ENCODE peak calls at places on chromosomes 12 and 14, in five cellular contexts. X, T, P, R and S are unnamed samples.

GRCh38 chr12:6276247-6276887 is 34.1 kb upstream of the PLEKHG6 start:
- DNase-seq in R (no peak), P (no peak), T (no peak), X (no peak), S (no peak)

GRCh38 chr14:89365071-89365801 is 51.8 kb downstream of the FOXN3 start:
- DNase-seq in R (peak; percentile 59), P (no peak), X (no peak), T (no peak), S (no peak)

GRCh38 chr12:45268672-45269406 is 52.9 kb downstream of the ANO6 start:
- DNase-seq in X (peak; percentile 96), T (peak; percentile 95), P (peak; percentile 94), R (peak; percentile 50), S (no peak)

GRCh38 chr14:23130875-23131274 is 11.8 kb upstream of the CEBPE start:
- DNase-seq in X (peak; percentile 38), R (no peak), T (no peak), P (no peak), S (no peak)

GRCh38 chr14:96088911-96089310 is 49.7 kb downstream of the C14orf132 start:
- DNase-seq in P (no peak), X (no peak), T (no peak), R (no peak), S (no peak)

GRCh38 chr12:56206373-56207166 is 15.2 kb downstream of the RNF41 start:
- DNase-seq in P (peak; percentile 31), X (peak; percentile 67), R (peak; percentile 65), T (peak; percentile 64), S (peak; percentile 52)

GRCh38 chr12:90502070-90502469 is 452.9 kb downstream of the CCER1 start:
- DNase-seq in P (no peak), R (no peak), T (no peak), X (no peak), S (no peak)

GRCh38 chr12:60977966-60978365 is 1282.2 kb upstream of the USP15 start:
- DNase-seq in R (no peak), P (no peak), T (peak; percentile 24), X (no peak), S (no peak)

GRCh38 chr12:68904351-68904982 is 28.5 kb downstream of the CPM start:
- DNase-seq in T (no peak), X (no peak), R (no peak), P (no peak), S (no peak)

GRCh38 chr12:117134059-117134458 is 34.8 kb upstream of the TESC start:
- DNase-seq in X (no peak), R (no peak), P (no peak), T (no peak), S (no peak)

GRCh38 chr12:2692156-2692555 is 102.6 kb upstream of the FKBP4 start:
- DNase-seq in X (no peak), P (no peak), T (no peak), R (no peak), S (no peak)

GRCh38 chr12:91094036-91094660 is 17.1 kb downstream of the LUM start:
- DNase-seq in X (peak; percentile 45), R (no peak), T (peak; percentile 17), P (no peak), S (no peak)

GRCh38 chr12:111645433-111645832 is 40.3 kb downstream of the BRAP start:
- DNase-seq in R (no peak), X (no peak), T (peak; percentile 70), P (peak; percentile 87), S (no peak)

GRCh38 chr14:62592877-62593276 is 452.4 kb downstream of the KCNH5 start:
- DNase-seq in T (peak; percentile 34), P (peak; percentile 11), R (no peak), X (no peak), S (no peak)

DNA sequence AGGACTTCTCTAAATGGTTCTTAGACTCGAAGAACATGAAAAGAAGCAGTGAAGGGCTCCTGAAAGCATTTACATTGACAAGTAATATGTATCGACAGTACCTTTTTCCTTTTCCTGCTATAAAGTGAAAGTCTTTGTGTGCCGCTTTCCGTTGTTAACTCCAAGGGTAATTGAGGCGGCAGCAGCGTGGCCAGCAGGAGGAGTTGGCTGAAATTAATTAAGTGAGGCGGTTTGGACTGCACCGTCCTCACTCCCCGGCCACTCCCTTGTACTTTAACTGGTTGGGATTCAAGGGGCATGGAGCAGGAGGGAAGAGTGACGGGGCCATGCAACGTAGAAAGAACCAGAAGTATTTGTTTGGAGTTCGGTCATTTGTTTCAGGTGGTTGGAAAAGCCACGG is 34.3 kb upstream of the OTX2 start:
- DNase-seq in T (no peak), R (no peak), P (no peak), X (no peak), S (no peak)
- TF ChIP-seq CTCF in T (no peak), R (no peak), P (no peak), X (no peak), S (no peak)

GRCh38 chr12:27844427-27845090 is 64.5 kb upstream of the MANSC4 start:
- DNase-seq in T (no peak), X (peak; percentile 57), P (peak; percentile 31), R (no peak), S (no peak)
- TF ChIP-seq CTCF in T (no peak), X (no peak), P (no peak), R (no peak), S (no peak)

DNA sequence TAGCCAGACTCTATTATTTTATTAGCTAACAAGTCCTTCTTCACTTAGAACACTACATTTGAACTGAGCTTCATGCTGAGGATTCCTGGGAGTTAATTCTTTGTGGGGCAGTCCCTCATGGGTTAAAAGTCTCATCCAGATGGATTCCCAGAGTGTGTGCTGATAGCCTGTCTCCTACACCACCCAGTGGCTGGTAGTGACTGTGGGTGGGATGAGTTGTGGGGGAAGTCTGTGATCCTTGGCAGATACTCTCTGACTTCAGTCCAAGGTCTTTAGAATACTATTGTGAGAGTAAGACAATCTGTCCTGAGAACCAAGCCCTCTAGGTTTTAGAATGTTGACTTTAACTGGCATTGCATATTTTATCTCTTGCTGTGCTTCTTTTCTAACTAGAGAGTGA is 37.2 kb downstream of the AKAP6 start:
- DNase-seq in P (peak; percentile 59), R (no peak), T (peak; percentile 4), X (peak; percentile 67), S (no peak)
- TF ChIP-seq CTCF in P (no peak), R (no peak), T (peak; percentile 28), X (peak; percentile 12), S (peak; percentile 12)

GRCh38 chr12:49635036-49635435 is 11.7 kb downstream of the PRPF40B start:
- DNase-seq in T (no peak), R (no peak), P (no peak), X (no peak), S (no peak)

GRCh38 chr12:49636574-49636973 is 13.2 kb downstream of the PRPF40B start:
- DNase-seq in P (no peak), R (no peak), T (no peak), X (no peak), S (no peak)

GRCh38 chr12:49635656-49636055 is 12.3 kb downstream of the PRPF40B start:
- DNase-seq in R (no peak), P (no peak), T (no peak), X (no peak), S (no peak)

GRCh38 chr12:49637401-49637800 is 14.0 kb downstream of the PRPF40B start:
- DNase-seq in P (no peak), X (no peak), T (no peak), R (no peak), S (no peak)

GRCh38 chr12:49636979-49637378 is 13.6 kb downstream of the PRPF40B start:
- DNase-seq in R (peak; percentile 52), P (peak; percentile 50), T (peak; percentile 65), X (peak; percentile 77), S (peak; percentile 39)
- TF ChIP-seq CTCF in R (peak; percentile 60), P (peak; percentile 68), T (peak; percentile 74), X (peak; percentile 81), S (peak; percentile 64)

GRCh38 chr14:106843376-106843775 is 1317.0 kb downstream of the TMEM121 start:
- DNase-seq in T (no peak), X (no peak), P (no peak), R (no peak), S (no peak)
- TF ChIP-seq CTCF in T (no peak), X (no peak), P (no peak), R (no peak), S (no peak)

GRCh38 chr14:77763316-77763715 is 2.4 kb upstream of the SNW1 start:
- DNase-seq in T (no peak), P (no peak), R (no peak), X (no peak), S (no peak)

GRCh38 chr14:77763978-77764377 is 3.0 kb upstream of the SNW1 start:
- DNase-seq in P (no peak), T (no peak), R (no peak), X (no peak), S (no peak)

GRCh38 chr14:77761205-77761931 is 412 bp upstream of the SNW1 start:
- DNase-seq in R (peak; percentile 13), X (peak; percentile 96), P (peak; percentile 24), T (peak; percentile 39), S (peak; percentile 12)

GRCh38 chr14:77760381-77761204 is at the start of gene SNW1:
- DNase-seq in P (peak; percentile 87), X (peak; percentile 55), R (peak; percentile 93), T (peak; percentile 97), S (peak; percentile 81)
- TF ChIP-seq CTCF in P (peak; percentile 10), X (no peak), R (no peak), T (no peak), S (peak; percentile 36)

GRCh38 chr14:94706132-94706531 is 63.8 kb downstream of the GSC start:
- DNase-seq in R (no peak), P (no peak), X (no peak), T (no peak), S (no peak)
- TF ChIP-seq CTCF in R (no peak), P (no peak), X (no peak), T (no peak), S (no peak)

DNA sequence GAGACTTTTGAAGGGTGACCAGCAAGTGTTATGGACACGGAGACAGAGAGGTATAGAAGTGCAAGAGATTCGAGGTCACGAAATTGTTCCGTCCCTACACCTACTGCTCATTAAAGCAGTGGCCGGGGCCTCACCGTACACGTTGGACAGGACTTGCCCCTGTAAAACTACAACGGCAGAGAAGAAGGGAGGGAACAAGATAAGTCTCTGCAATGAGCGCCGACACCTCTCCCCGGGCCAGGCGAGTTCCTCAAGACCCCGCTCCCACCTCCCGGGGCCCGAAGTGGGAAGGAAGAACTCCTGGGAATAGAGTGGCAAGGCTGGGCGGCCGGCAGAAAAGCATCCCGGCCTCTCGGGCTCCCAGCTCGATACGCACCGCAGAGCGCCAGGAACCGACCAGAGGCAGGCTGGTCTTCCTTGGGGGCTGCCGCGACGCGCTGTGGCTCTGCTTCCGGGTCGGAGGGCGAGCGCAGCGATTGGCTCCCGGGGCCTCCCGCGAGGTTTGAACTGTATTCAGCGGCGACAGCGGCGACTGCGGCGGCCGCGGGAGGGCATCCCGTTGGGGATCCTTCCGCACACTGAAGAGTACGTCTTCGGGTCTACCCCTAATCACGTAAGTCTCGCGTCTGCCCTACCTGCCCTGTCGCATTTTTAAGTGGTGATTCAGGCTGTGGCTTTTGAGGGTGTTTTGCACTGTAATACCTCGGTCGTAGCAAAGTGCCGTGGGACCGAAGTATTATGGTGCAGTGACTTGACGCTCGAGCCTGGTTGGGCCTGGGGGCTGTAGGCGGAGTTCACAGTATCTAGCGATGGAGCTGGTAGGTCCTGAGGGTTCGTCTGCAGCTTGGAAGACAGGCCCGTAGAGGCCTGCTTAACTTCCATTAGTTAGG is at the start of the genes NUP37 and PARPBP:
- DNase-seq in P (peak; percentile 76), X (peak; percentile 79), T (peak; percentile 96), R (peak; percentile 91), S (peak; percentile 83)
- TF ChIP-seq CTCF in P (no peak), X (peak; percentile 21), T (no peak), R (no peak), S (no peak)